ENCODE peak calls at places on chromosomes 16 and 17, in seven cellular contexts. Q is HCT116, P is thoracic aorta, M is PC-9, V is lung, B is fibroblast of lung, U is left ventricle myocardium inferior. D is an unnamed sample.

GRCh38 chr17:22266231-22266630 is 573.9 kb downstream of the KCNJ18 start:
- DNase-seq in U (no peak), M (no peak), B (no peak), Q (no peak), P (no peak), V (no peak), D (no peak)

GRCh38 chr17:75475144-75475835 is 18.9 kb downstream of the TMEM94 start:
- DNase-seq in B (peak; percentile 30), V (no peak), Q (no peak), P (no peak), U (no peak), M (no peak), D (no peak)

GRCh38 chr17:37821025-37821713 is 76.3 kb upstream of the HNF1B start:
- DNase-seq in B (peak; percentile 73), P (no peak), V (no peak), M (peak; percentile 41), Q (no peak), U (no peak), D (no peak)

GRCh38 chr17:66398617-66399016 is 96.2 kb downstream of the PRKCA start:
- DNase-seq in Q (no peak), P (no peak), U (no peak), V (no peak), B (no peak), M (no peak), D (no peak)

GRCh38 chr16:87093804-87094203 is 223.4 kb downstream of the C16orf95 start:
- DNase-seq in U (no peak), M (no peak), Q (no peak), V (no peak), B (no peak), P (no peak), D (no peak)

GRCh38 chr17:77828749-77829539 is 129.6 kb upstream of the TNRC6C start:
- DNase-seq in B (no peak), P (no peak), Q (no peak), M (no peak), V (no peak), U (no peak), D (no peak)

GRCh38 chr17:2892305-2892971 is 96.2 kb downstream of the RAP1GAP2 start:
- DNase-seq in Q (peak; percentile 85), V (no peak), P (no peak), M (peak; percentile 90), U (no peak), B (peak; percentile 92), D (peak; percentile 48)

GRCh38 chr17:42653179-42654124 is 5.6 kb upstream of the TUBG2 start:
- DNase-seq in Q (no peak), U (peak; percentile 72), B (peak; percentile 73), M (no peak), P (no peak), V (no peak), D (peak; percentile 47)

GRCh38 chr16:29840240-29840639 is 20.0 kb downstream of the MVP start:
- DNase-seq in V (no peak), M (no peak), U (no peak), Q (no peak), P (no peak), B (no peak), D (no peak)

GRCh38 chr17:42120161-42121065 is 754 bp downstream of the KAT2A start:
- DNase-seq in P (no peak), Q (no peak), U (no peak), B (no peak), V (no peak), M (no peak), D (no peak)

GRCh38 chr16:58472827-58473226 is 27.1 kb upstream of the NDRG4 start:
- DNase-seq in U (no peak), P (no peak), Q (no peak), M (no peak), B (no peak), V (no peak), D (no peak)

GRCh38 chr17:4908301-4908700 is 5.4 kb upstream of the CHRNE start:
- DNase-seq in B (no peak), U (no peak), V (no peak), P (no peak), Q (no peak), M (no peak), D (no peak)

GRCh38 chr17:40070895-40071719 is 8.3 kb downstream of the THRA start:
- DNase-seq in Q (no peak), B (no peak), P (no peak), V (peak; percentile 83), U (peak; percentile 69), M (no peak), D (no peak)

GRCh38 chr16:56102159-56102798 is 89.0 kb upstream of the GNAO1 start:
- DNase-seq in U (peak; percentile 61), Q (no peak), P (no peak), B (no peak), V (no peak), M (no peak), D (no peak)
- H3K4me3 ChIP-seq in U (peak overlapping the region; percentile 59), Q (no peak overlapping the region), P (peak overlapping the region; percentile 54), B (no peak overlapping the region), V (no peak overlapping the region), M (no peak overlapping the region), D (no peak overlapping the region)

DNA sequence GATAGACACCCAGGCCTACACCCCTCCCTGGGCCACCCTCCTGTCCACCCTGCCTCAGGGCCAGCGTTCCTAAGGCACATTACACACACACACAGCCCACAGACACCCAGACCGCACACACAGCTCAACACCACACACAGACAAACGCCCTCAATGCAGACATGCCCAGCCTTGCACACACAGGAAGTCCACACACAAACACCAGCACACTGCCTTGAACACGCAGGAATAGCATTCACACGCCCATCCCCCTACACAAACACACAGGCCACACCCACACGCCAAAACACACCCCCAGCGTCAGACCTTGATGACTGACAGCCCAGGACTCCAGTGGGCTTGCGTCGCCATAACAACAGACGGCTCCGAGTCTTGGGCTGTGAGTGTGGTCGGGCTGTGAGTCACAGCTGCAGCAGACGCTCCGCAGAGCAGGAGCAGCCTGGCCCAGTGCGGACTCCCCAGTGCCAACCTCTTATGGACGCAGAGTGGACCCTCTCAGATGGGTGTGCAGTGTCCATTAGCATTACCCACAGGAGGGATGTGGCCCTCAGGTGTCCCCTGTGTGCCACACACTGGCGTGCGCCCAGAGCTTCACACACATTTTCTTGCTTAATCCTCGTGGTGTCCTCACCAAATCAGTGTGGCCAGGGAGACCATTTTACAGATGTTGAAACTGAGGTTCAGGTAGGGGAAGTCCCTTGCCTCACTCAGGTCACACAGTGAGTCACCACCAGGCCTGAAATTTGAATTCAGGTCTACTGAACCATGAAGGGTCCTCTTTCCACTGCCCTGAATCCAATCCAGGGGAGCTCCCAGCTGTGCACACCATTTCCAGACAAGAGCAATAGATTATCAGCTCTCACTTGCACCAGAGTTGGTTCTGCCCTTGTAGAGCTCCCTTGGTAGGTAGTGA is 17.8 kb upstream of the RAI1 start:
- DNase-seq in M (no peak), B (peak; percentile 98), V (peak; percentile 43), P (peak; percentile 30), Q (peak; percentile 84), U (peak; percentile 29), D (peak; percentile 87)
- H3K27ac ChIP-seq in M (no peak overlapping the region), B (peak overlapping the region; percentile 13), V (no peak overlapping the region), P (no peak overlapping the region), Q (peak overlapping the region; percentile 2), U (no peak overlapping the region), D (no peak overlapping the region)

GRCh38 chr17:64218066-64218465 is 45.0 kb downstream of the TEX2 start:
- DNase-seq in V (no peak), Q (no peak), M (no peak), U (no peak), B (no peak), P (no peak), D (no peak)
- H3K4me1 ChIP-seq in V (peaks cover 32% of the 10 kb centered on the region), Q (peaks cover 10% of the 10 kb centered on the region), M (peaks cover 15% of the 10 kb centered on the region), U (peaks cover 67% of the 10 kb centered on the region), B (peaks cover 10% of the 10 kb centered on the region), P (peaks cover 56% of the 10 kb centered on the region), D (no peaks in the 10 kb centered on the region)

GRCh38 chr17:82020874-82021727 is 1.6 kb downstream of the CENPX start:
- DNase-seq in U (peak; percentile 72), M (peak; percentile 45), P (no peak), V (peak; percentile 78), B (peak; percentile 63), Q (peak; percentile 68), D (peak; percentile 77)
- H3K4me3 ChIP-seq in U (peak overlapping the region; percentile 97), M (peak overlapping the region; percentile 84), P (peak overlapping the region; percentile 89), V (no peak overlapping the region), B (peak overlapping the region; percentile 85), Q (peak overlapping the region; percentile 84), D (peak overlapping the region; percentile 92)

DNA sequence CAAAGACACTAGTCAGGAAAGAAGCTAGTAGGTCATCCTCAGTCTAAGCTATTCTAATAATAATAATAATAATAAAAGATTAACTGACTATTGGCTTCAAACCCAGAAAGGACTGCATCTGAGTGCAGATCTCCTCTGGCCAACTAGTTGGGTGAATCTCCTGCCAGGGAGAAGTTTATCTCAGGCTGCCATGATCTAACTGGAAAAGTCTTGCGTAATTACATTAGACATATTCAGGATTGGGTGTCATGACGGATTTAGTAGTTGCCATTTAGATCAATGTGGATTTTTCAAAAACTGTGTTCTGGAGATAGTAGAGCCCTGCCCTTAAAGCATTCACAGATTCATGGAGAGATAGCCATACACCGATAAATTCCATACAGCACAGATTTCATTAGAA is 69.5 kb downstream of the KIF2B start:
- DNase-seq in Q (no peak), V (no peak), B (no peak), P (no peak), M (no peak), U (no peak), D (no peak)
- H3K27ac ChIP-seq in Q (no peak overlapping the region), V (no peak overlapping the region), B (no peak overlapping the region), P (no peak overlapping the region), M (no peak overlapping the region), U (no peak overlapping the region), D (no peak overlapping the region)